ENCODE peak calls at places on chromosomes 16 and 17, in eight cellular contexts. S is gastrocnemius medialis, D is right lobe of liver, E is HCT116, B is body of pancreas, W is K562, Y is A549, U is heart left ventricle. Z is an unnamed sample.

GRCh38 chr16:11546522-11547485 is 39.9 kb downstream of the LITAF start:
- ATAC-seq in D (no peak), Y (no peak), E (no peak), W (no peak), S (peak), U (no peak), B (no peak), Z (peak)

GRCh38 chr17:13825526-13826040 is 223.9 kb upstream of the HS3ST3A1 start:
- ATAC-seq in W (no peak), B (no peak), S (no peak), E (no peak), Y (no peak), D (no peak), U (no peak), Z (no peak)

GRCh38 chr17:20735796-20736195 is 156.3 kb downstream of the CDRT15L2 start:
- ATAC-seq in B (no peak), Y (no peak), U (no peak), E (no peak), D (no peak), W (no peak), S (no peak), Z (no peak)

GRCh38 chr17:9519873-9520272 is 55.7 kb downstream of the STX8 start:
- ATAC-seq in W (no peak), D (no peak), E (no peak), B (no peak), U (no peak), Y (no peak), S (no peak), Z (no peak)

GRCh38 chr17:67834634-67835033 is 9.3 kb downstream of the BPTF start:
- ATAC-seq in U (no peak), B (no peak), E (no peak), Y (no peak), D (no peak), W (no peak), S (no peak), Z (no peak)

GRCh38 chr16:53741546-53741945 is 37.6 kb downstream of the FTO start:
- ATAC-seq in U (no peak), D (no peak), W (no peak), S (no peak), B (no peak), Y (no peak), E (no peak), Z (no peak)

GRCh38 chr17:38798614-38799500 is 499 bp downstream of the PIP4K2B start:
- ATAC-seq in Y (peak), B (peak), S (peak), U (peak), W (peak), D (peak), E (peak), Z (peak)

GRCh38 chr17:48445248-48445620 is 15.2 kb upstream of the SKAP1 start:
- ATAC-seq in U (no peak), Y (no peak), W (no peak), D (no peak), S (no peak), B (no peak), E (no peak), Z (no peak)

GRCh38 chr16:82061861-82062525 is 26.9 kb downstream of the HSD17B2 start:
- ATAC-seq in W (peak), D (peak), B (no peak), S (no peak), Y (peak), U (no peak), E (peak), Z (no peak)

GRCh38 chr17:80204626-80205468 is 15.3 kb downstream of the SGSH start:
- ATAC-seq in Y (peak), E (no peak), U (no peak), S (no peak), B (no peak), W (no peak), D (peak), Z (no peak)

GRCh38 chr17:20226814-20227482 is 217.8 kb downstream of the SPECC1 start:
- ATAC-seq in S (peak), W (peak), Y (peak), U (peak), D (peak), E (peak), B (peak), Z (peak)

GRCh38 chr17:18968945-18969887 is 17.3 kb downstream of the SLC5A10 start:
- ATAC-seq in S (no peak), U (no peak), E (peak), D (no peak), B (no peak), W (peak), Y (peak), Z (no peak)

GRCh38 chr16:35181422-35182030 is 1722.1 kb downstream of the TP53TG3F start:
- ATAC-seq in E (no peak), B (no peak), Y (no peak), S (no peak), D (no peak), U (no peak), W (no peak), Z (no peak)

GRCh38 chr17:61967729-61968128 is 39.9 kb upstream of the INTS2 start:
- ATAC-seq in E (no peak), U (no peak), S (no peak), Y (no peak), W (peak), B (no peak), D (no peak), Z (no peak)

GRCh38 chr17:31695456-31696090 is 163.5 kb downstream of the COPRS start:
- ATAC-seq in Y (no peak), U (no peak), W (no peak), S (no peak), E (no peak), B (peak), D (peak), Z (peak)

GRCh38 chr17:49964539-49965521 is 4.2 kb upstream of the DLX4 start:
- ATAC-seq in S (no peak), Y (no peak), W (no peak), E (no peak), B (no peak), U (no peak), D (no peak), Z (no peak)

GRCh38 chr16:57783883-57784282 is 18.4 kb downstream of the KIFC3 start:
- ATAC-seq in W (no peak), E (no peak), S (no peak), D (no peak), Y (peak), B (no peak), U (no peak), Z (no peak)

GRCh38 chr16:57781349-57781740 is 20.9 kb downstream of the KIFC3 start:
- ATAC-seq in W (no peak), B (no peak), D (no peak), Y (no peak), S (no peak), U (no peak), E (no peak), Z (no peak)

GRCh38 chr16:57784334-57784733 is 18.0 kb downstream of the KIFC3 start:
- ATAC-seq in W (no peak), S (no peak), U (no peak), B (no peak), Y (peak), D (no peak), E (no peak), Z (no peak)

GRCh38 chr16:57783116-57783515 is 19.2 kb downstream of the KIFC3 start:
- ATAC-seq in B (no peak), U (no peak), Y (no peak), S (no peak), D (no peak), E (no peak), W (no peak), Z (no peak)

GRCh38 chr16:57781741-57782606 is 20.3 kb downstream of the KIFC3 start:
- ATAC-seq in Y (peak), W (no peak), E (no peak), B (peak), U (no peak), S (no peak), D (peak), Z (no peak)
- TF ChIP-seq POLR2A in Y (no peak), W (no peak), E (no peak), B (no peak), U (no peak), S (no peak), D (no peak), Z (no peak)

GRCh38 chr17:74743755-74744154 is 4.7 kb upstream of the NHERF1 start:
- ATAC-seq in D (no peak), B (no peak), Y (no peak), S (no peak), U (no peak), W (no peak), E (no peak), Z (no peak)

GRCh38 chr17:74742978-74743545 is 5.4 kb upstream of the NHERF1 start:
- ATAC-seq in U (no peak), Y (no peak), S (no peak), D (no peak), B (no peak), E (no peak), W (no peak), Z (no peak)

GRCh38 chr17:74744349-74744713 is 4.1 kb upstream of the NHERF1 start:
- ATAC-seq in S (no peak), Y (no peak), W (no peak), E (no peak), D (no peak), B (no peak), U (no peak), Z (no peak)

GRCh38 chr17:74740641-74741387 is 3.8 kb downstream of the RAB37 start:
- ATAC-seq in B (no peak), S (no peak), Y (no peak), U (no peak), D (no peak), E (no peak), W (no peak), Z (no peak)

GRCh38 chr17:74742153-74742515 is 5.1 kb downstream of the RAB37 start:
- ATAC-seq in E (no peak), Y (no peak), U (no peak), D (no peak), S (no peak), W (no peak), B (no peak), Z (no peak)
- TF ChIP-seq POLR2A in E (no peak), Y (no peak), U (no peak), D (no peak), S (no peak), W (no peak), B (no peak), Z (no peak)

GRCh38 chr17:4833178-4833940 is at the start of gene MINK1:
- ATAC-seq in W (peak), Y (peak), U (peak), E (peak), S (peak), D (peak), B (peak), Z (peak)
- TF ChIP-seq POLR2A in W (peak), Y (peak), U (peak), E (peak), S (peak), D (peak), B (peak), Z (peak)

DNA sequence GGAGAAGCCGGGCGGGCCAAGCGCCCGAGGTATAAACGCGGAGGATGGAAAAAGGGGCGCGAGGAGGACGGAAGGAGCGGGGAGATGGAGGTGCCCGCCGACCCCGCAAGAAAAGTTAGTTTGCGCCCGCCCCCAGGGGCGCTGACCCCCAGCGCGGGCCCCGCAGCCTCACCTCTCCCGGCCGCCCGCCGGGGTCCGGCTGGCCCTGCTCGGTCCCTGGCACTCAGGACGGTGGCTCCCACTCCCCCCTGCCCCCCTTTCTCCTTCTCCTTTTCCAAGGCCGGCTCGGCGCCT is 161 bp downstream of the CASKIN2 start:
- ATAC-seq in Y (no peak), U (no peak), B (no peak), D (no peak), W (peak), E (no peak), S (no peak), Z (no peak)
- TF ChIP-seq POLR2A in Y (peak), U (no peak), B (peak), D (peak), W (no peak), E (no peak), S (peak), Z (peak)

DNA sequence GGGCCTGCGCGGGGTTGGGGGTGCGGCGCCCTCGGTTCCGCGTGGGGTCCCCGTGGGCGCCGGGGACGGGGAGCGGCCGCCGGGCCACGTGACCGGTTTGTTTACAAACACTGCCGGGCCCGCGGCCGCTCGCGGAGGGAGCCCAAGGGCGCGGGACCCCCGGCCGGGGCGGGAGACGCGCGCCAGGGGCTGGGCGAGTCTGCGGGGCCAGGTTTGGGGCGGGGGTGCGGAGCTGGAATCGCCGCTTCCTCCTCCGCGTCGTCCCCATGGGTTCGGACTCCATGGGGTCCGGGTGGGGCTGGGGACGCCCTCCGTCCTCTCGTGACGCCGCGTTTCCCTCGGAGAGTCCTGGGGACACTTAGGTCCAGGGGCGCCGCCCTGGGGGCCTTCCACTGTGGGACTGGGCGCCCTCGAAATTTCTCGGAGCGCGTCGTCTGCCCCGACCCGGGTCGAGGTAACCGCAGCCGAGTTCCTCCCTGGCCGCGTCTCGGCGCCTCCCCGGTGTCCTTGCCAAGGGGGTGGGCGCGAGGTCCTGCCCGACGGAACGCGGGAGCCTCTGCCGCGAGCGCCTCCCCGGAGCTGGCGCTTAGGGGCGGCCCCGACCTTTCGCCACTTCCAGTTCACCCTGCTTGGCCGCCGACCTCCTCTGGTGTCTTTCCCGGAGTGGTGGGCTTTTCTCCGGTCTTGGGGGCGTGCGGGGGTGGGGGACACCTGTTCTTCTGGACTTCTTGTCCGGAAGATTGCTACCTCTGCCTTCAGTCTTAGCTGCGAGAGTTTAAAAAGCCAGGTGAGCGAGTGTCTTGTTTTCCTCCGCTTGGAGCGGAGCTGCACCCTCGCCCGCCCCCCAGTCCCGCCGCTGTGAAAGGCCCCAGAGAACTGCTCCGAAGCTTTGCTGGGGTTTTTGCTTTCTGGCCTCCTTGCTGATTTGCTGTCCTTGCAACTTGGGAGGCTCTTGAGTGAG is 754 bp downstream of the YPEL2 start:
- ATAC-seq in B (peak), E (peak), U (no peak), W (peak), D (peak), S (peak), Y (peak), Z (peak)
- TF ChIP-seq POLR2A in B (peak), E (no peak), U (no peak), W (no peak), D (no peak), S (no peak), Y (no peak), Z (peak)

GRCh38 chr16:31459722-31460581 is 651 bp downstream of the ARMC5 start:
- ATAC-seq in E (peak), Y (peak), U (peak), D (peak), B (peak), S (peak), W (peak), Z (peak)
- TF ChIP-seq POLR2A in E (peak), Y (peak), U (no peak), D (no peak), B (no peak), S (no peak), W (no peak), Z (no peak)

DNA sequence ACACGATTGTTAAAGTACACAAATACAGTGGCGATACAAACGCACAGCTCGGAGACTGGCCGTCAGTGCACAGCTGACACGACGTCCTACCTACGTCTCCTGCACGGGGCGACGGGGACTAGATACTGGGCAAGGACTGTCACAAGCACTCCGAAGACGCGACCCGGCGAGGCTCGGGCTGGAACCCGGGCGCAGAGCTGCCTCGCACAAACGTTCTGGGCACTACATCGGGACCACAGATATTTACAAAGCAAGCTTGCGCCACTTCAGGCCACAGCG is 13.8 kb downstream of the SLC16A3 start:
- ATAC-seq in B (no peak), W (no peak), E (no peak), Y (no peak), U (no peak), S (peak), D (no peak), Z (no peak)
- TF ChIP-seq POLR2A in B (no peak), W (peak), E (no peak), Y (no peak), U (no peak), S (peak), D (no peak), Z (no peak)

DNA sequence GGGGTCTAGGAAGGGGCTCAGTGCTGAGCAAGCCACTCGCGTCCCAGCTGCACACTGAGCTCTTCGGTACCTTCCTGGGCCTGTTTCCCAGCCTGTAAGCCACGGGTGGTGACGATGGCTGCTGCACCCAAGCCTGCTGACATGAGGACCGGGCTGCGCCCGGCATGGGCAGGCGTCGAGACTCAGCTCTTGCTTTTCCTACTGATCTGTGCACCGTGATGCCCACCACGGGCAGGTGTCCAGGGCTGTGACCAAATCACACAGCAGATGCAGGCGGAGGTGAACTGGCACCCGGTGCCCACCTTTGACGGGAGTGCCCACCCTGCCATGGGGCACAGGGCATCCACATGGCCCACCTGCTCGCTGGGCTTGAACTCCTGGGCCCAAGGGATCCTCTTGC is 17.9 kb downstream of the CCDC57 start:
- ATAC-seq in E (no peak), W (no peak), U (no peak), D (no peak), B (no peak), S (no peak), Y (no peak), Z (no peak)
- TF ChIP-seq POLR2A in E (no peak), W (no peak), U (no peak), D (no peak), B (no peak), S (no peak), Y (no peak), Z (no peak)

GRCh38 chr16:19210968-19211367 is 42.9 kb downstream of the SYT17 start:
- ATAC-seq in S (no peak), U (no peak), D (no peak), E (no peak), W (no peak), Y (no peak), B (no peak), Z (no peak)
- TF ChIP-seq POLR2A in S (no peak), U (no peak), D (no peak), E (no peak), W (no peak), Y (no peak), B (no peak), Z (no peak)